ENCODE peak calls at places on chromosomes 6 and 20, in four cellular contexts. L is T-helper 2 cell, Z is mucosa of gallbladder, E is lower lobe of right lung. H is an unnamed sample.

GRCh38 chr20:47063407-47063806 is 168.8 kb downstream of the EYA2 start:
- DNase-seq in Z (peak), E (no peak), L (no peak), H (no peak)

GRCh38 chr6:11207199-11207968 is 25.1 kb downstream of the NEDD9 start:
- DNase-seq in E (peak), L (no peak), Z (peak), H (peak)

GRCh38 chr6:33147807-33148666 is 44.2 kb downstream of the COL11A2 start:
- DNase-seq in E (no peak), L (no peak), Z (no peak), H (no peak)

GRCh38 chr6:70310063-70310694 is 7.3 kb upstream of the COL9A1 start:
- DNase-seq in E (no peak), L (no peak), Z (no peak), H (no peak)

GRCh38 chr6:110662468-110663211 is 152.6 kb downstream of the CDK19 start:
- DNase-seq in E (no peak), Z (no peak), L (no peak), H (no peak)

GRCh38 chr6:56555438-56555872 is 87.2 kb downstream of the DST start:
- DNase-seq in L (no peak), E (no peak), Z (no peak), H (peak)

GRCh38 chr20:62739067-62739466 is 30.4 kb downstream of the NTSR1 start:
- DNase-seq in L (no peak), E (no peak), Z (no peak), H (peak)

GRCh38 chr20:18224968-18225568 is 63.3 kb upstream of the ZNF133 start:
- DNase-seq in L (no peak), Z (peak), E (no peak), H (peak)

GRCh38 chr6:38671885-38672467 is 31.0 kb downstream of the GLO1 start:
- DNase-seq in E (no peak), L (no peak), Z (peak), H (no peak)

GRCh38 chr6:75524322-75524972 is 30.8 kb upstream of the FILIP1 start:
- DNase-seq in L (no peak), E (no peak), Z (peak), H (no peak)

GRCh38 chr6:113870917-113871316 is 13.8 kb downstream of the MARCKS start:
- DNase-seq in Z (no peak), E (no peak), L (no peak), H (no peak)

GRCh38 chr6:132060591-132060990 is 109.4 kb upstream of the CCN2 start:
- DNase-seq in E (no peak), L (no peak), Z (no peak), H (no peak)

GRCh38 chr20:11274137-11274536 is 600.3 kb upstream of the JAG1 start:
- DNase-seq in E (no peak), L (no peak), Z (peak), H (no peak)

GRCh38 chr20:44069203-44069931 is 117.6 kb downstream of the JPH2 start:
- DNase-seq in Z (peak), E (no peak), L (peak), H (no peak)

GRCh38 chr20:41428285-41428684 is 61.7 kb upstream of the EMILIN3 start:
- DNase-seq in E (no peak), Z (no peak), L (no peak), H (no peak)

GRCh38 chr6:51550243-51550642 is 537.2 kb downstream of the PKHD1 start:
- DNase-seq in L (no peak), Z (no peak), E (no peak), H (no peak)

GRCh38 chr20:10558635-10559187 is 115.1 kb downstream of the JAG1 start:
- DNase-seq in Z (no peak), E (no peak), L (no peak), H (no peak)

GRCh38 chr6:88368071-88368787 is 202.1 kb upstream of the CNR1 start:
- DNase-seq in E (no peak), Z (no peak), L (no peak), H (no peak)

GRCh38 chr6:21891065-21891464 is 297.5 kb downstream of the SOX4 start:
- DNase-seq in Z (no peak), E (no peak), L (no peak), H (no peak)

GRCh38 chr20:35318502-35319157 is 26.4 kb upstream of the FAM83C start:
- DNase-seq in E (no peak), L (no peak), Z (peak), H (no peak)

GRCh38 chr6:166485651-166486535 is 100.6 kb downstream of the RAMACL start:
- DNase-seq in L (no peak), Z (no peak), E (no peak), H (peak)

GRCh38 chr6:38673397-38674165 is 29.4 kb downstream of the GLO1 start:
- DNase-seq in Z (no peak), E (no peak), L (no peak), H (no peak)

GRCh38 chr6:125662301-125662700 is 87.1 kb upstream of the HEY2 start:
- DNase-seq in Z (no peak), E (no peak), L (no peak), H (no peak)

GRCh38 chr6:155013457-155013876 is 18.4 kb downstream of the TIAM2 start:
- DNase-seq in E (no peak), Z (no peak), L (no peak), H (no peak)

GRCh38 chr6:122014961-122015360 is 384.5 kb upstream of the HSF2 start:
- DNase-seq in E (no peak), Z (no peak), L (no peak), H (no peak)

GRCh38 chr20:63625771-63626423 is 1.0 kb downstream of the GMEB2 start:
- DNase-seq in E (peak), L (no peak), Z (no peak), H (peak)

GRCh38 chr6:1540864-1541521 is 68.7 kb upstream of the FOXC1 start:
- DNase-seq in Z (no peak), L (no peak), E (no peak), H (no peak)

GRCh38 chr20:49701313-49701731 is 12.4 kb downstream of the B4GALT5 start:
- DNase-seq in E (no peak), Z (no peak), L (no peak), H (no peak)

GRCh38 chr6:99138445-99138844 is 190.7 kb upstream of the FBXL4 start:
- DNase-seq in E (no peak), Z (no peak), L (no peak), H (no peak)

GRCh38 chr20:17749979-17750721 is 50.4 kb downstream of the BANF2 start:
- DNase-seq in E (peak), L (no peak), Z (peak), H (peak)

GRCh38 chr20:37649017-37649416 is 44.8 kb upstream of the CTNNBL1 start:
- DNase-seq in L (no peak), E (no peak), Z (no peak), H (no peak)

GRCh38 chr6:141354191-141354950 is 778.4 kb upstream of the GJE1 start:
- DNase-seq in Z (no peak), L (no peak), E (no peak), H (no peak)

GRCh38 chr6:26375270-26375669 is 7.6 kb upstream of the BTN2A2 start:
- DNase-seq in E (no peak), Z (no peak), L (no peak), H (no peak)

H was measured in Right ventricle myocardium superior.